ENCODE peak calls at places on chromosomes 16 and 17, in ten cellular contexts. One of them, this sample, is unnamed.

GRCh38 chr17:46144246-46144645 is 49.0 kb downstream of the KANSL1 start:
- DNase-seq in COR-L47: no peak
- DNase-seq in activated effector memory CD4-positive, alpha-beta T cell treated with anti-CD3 and anti-CD28 coated beads, Interleukin-2, amount 50 U/mL, for 16 hours: no peak
- DNase-seq in stimulated activated CD8-positive, alpha-beta memory T cell treated with anti-CD3 and anti-CD28 coated beads, Interleukin-12 subunit alpha, Interleukin-12 subunit beta, amount 100 ng/mL, for 1 hour: no peak
- DNase-seq in myocyte: no peak
- DNase-seq in NCI-H1105: no peak
- DNase-seq in iPS-NIHi11: no peak
- DNase-seq in stimulated activated naive B cell treated with anti-CD40 and anti-IgM and Interleukin-4, amounts not matched to agents 10 μg/mL and 1 μg/mL and 100 μg/mL, for 72 hours: no peak
- DNase-seq in effector memory CD4-positive, alpha-beta T cell: no peak
- DNase-seq in GF-D8: no peak
- DNase-seq in this sample: no peak

GRCh38 chr17:55577011-55577586 is 65.8 kb upstream of the SMIM36 start:
- DNase-seq in stimulated activated naive B cell treated with anti-CD40 and anti-IgM and Interleukin-4, amounts not matched to agents 10 μg/mL and 1 μg/mL and 100 μg/mL, for 72 hours: peak
- DNase-seq in GF-D8: no peak
- DNase-seq in activated effector memory CD4-positive, alpha-beta T cell treated with anti-CD3 and anti-CD28 coated beads, Interleukin-2, amount 50 U/mL, for 16 hours: peak
- DNase-seq in myocyte: peak
- DNase-seq in effector memory CD4-positive, alpha-beta T cell: no peak
- DNase-seq in iPS-NIHi11: no peak
- DNase-seq in NCI-H1105: no peak
- DNase-seq in COR-L47: no peak
- DNase-seq in stimulated activated CD8-positive, alpha-beta memory T cell treated with anti-CD3 and anti-CD28 coated beads, Interleukin-12 subunit alpha, Interleukin-12 subunit beta, amount 100 ng/mL, for 1 hour: peak
- DNase-seq in this sample: no peak

GRCh38 chr17:49494937-49495841 is at the start of gene NGFR:
- DNase-seq in effector memory CD4-positive, alpha-beta T cell: peak
- DNase-seq in myocyte: peak
- DNase-seq in stimulated activated CD8-positive, alpha-beta memory T cell treated with anti-CD3 and anti-CD28 coated beads, Interleukin-12 subunit alpha, Interleukin-12 subunit beta, amount 100 ng/mL, for 1 hour: peak
- DNase-seq in iPS-NIHi11: peak
- DNase-seq in stimulated activated naive B cell treated with anti-CD40 and anti-IgM and Interleukin-4, amounts not matched to agents 10 μg/mL and 1 μg/mL and 100 μg/mL, for 72 hours: peak
- DNase-seq in activated effector memory CD4-positive, alpha-beta T cell treated with anti-CD3 and anti-CD28 coated beads, Interleukin-2, amount 50 U/mL, for 16 hours: peak
- DNase-seq in NCI-H1105: peak
- DNase-seq in COR-L47: peak
- DNase-seq in GF-D8: no peak
- DNase-seq in this sample: no peak

GRCh38 chr16:12345349-12345748 is 368.8 kb downstream of the SNX29 start:
- DNase-seq in effector memory CD4-positive, alpha-beta T cell: no peak
- DNase-seq in GF-D8: no peak
- DNase-seq in iPS-NIHi11: no peak
- DNase-seq in stimulated activated naive B cell treated with anti-CD40 and anti-IgM and Interleukin-4, amounts not matched to agents 10 μg/mL and 1 μg/mL and 100 μg/mL, for 72 hours: no peak
- DNase-seq in stimulated activated CD8-positive, alpha-beta memory T cell treated with anti-CD3 and anti-CD28 coated beads, Interleukin-12 subunit alpha, Interleukin-12 subunit beta, amount 100 ng/mL, for 1 hour: no peak
- DNase-seq in activated effector memory CD4-positive, alpha-beta T cell treated with anti-CD3 and anti-CD28 coated beads, Interleukin-2, amount 50 U/mL, for 16 hours: no peak
- DNase-seq in COR-L47: no peak
- DNase-seq in NCI-H1105: no peak
- DNase-seq in myocyte: no peak
- DNase-seq in this sample: no peak

GRCh38 chr17:66416207-66416940 is 114.0 kb downstream of the PRKCA start:
- DNase-seq in COR-L47: peak
- DNase-seq in activated effector memory CD4-positive, alpha-beta T cell treated with anti-CD3 and anti-CD28 coated beads, Interleukin-2, amount 50 U/mL, for 16 hours: no peak
- DNase-seq in iPS-NIHi11: no peak
- DNase-seq in stimulated activated CD8-positive, alpha-beta memory T cell treated with anti-CD3 and anti-CD28 coated beads, Interleukin-12 subunit alpha, Interleukin-12 subunit beta, amount 100 ng/mL, for 1 hour: no peak
- DNase-seq in effector memory CD4-positive, alpha-beta T cell: no peak
- DNase-seq in stimulated activated naive B cell treated with anti-CD40 and anti-IgM and Interleukin-4, amounts not matched to agents 10 μg/mL and 1 μg/mL and 100 μg/mL, for 72 hours: no peak
- DNase-seq in GF-D8: no peak
- DNase-seq in NCI-H1105: no peak
- DNase-seq in myocyte: peak
- DNase-seq in this sample: no peak

GRCh38 chr17:12730931-12731521 is 58.3 kb upstream of the ARHGAP44 start:
- DNase-seq in myocyte: peak
- DNase-seq in NCI-H1105: no peak
- DNase-seq in effector memory CD4-positive, alpha-beta T cell: no peak
- DNase-seq in GF-D8: no peak
- DNase-seq in stimulated activated CD8-positive, alpha-beta memory T cell treated with anti-CD3 and anti-CD28 coated beads, Interleukin-12 subunit alpha, Interleukin-12 subunit beta, amount 100 ng/mL, for 1 hour: no peak
- DNase-seq in COR-L47: no peak
- DNase-seq in activated effector memory CD4-positive, alpha-beta T cell treated with anti-CD3 and anti-CD28 coated beads, Interleukin-2, amount 50 U/mL, for 16 hours: no peak
- DNase-seq in stimulated activated naive B cell treated with anti-CD40 and anti-IgM and Interleukin-4, amounts not matched to agents 10 μg/mL and 1 μg/mL and 100 μg/mL, for 72 hours: no peak
- DNase-seq in iPS-NIHi11: peak
- DNase-seq in this sample: peak

GRCh38 chr16:49411121-49411970 is 37.7 kb downstream of the C16orf78 start:
- DNase-seq in myocyte: no peak
- DNase-seq in COR-L47: no peak
- DNase-seq in effector memory CD4-positive, alpha-beta T cell: no peak
- DNase-seq in NCI-H1105: no peak
- DNase-seq in iPS-NIHi11: no peak
- DNase-seq in GF-D8: no peak
- DNase-seq in stimulated activated naive B cell treated with anti-CD40 and anti-IgM and Interleukin-4, amounts not matched to agents 10 μg/mL and 1 μg/mL and 100 μg/mL, for 72 hours: no peak
- DNase-seq in activated effector memory CD4-positive, alpha-beta T cell treated with anti-CD3 and anti-CD28 coated beads, Interleukin-2, amount 50 U/mL, for 16 hours: no peak
- DNase-seq in stimulated activated CD8-positive, alpha-beta memory T cell treated with anti-CD3 and anti-CD28 coated beads, Interleukin-12 subunit alpha, Interleukin-12 subunit beta, amount 100 ng/mL, for 1 hour: no peak
- DNase-seq in this sample: peak

GRCh38 chr17:66302761-66303626 is 581 bp downstream of the PRKCA start:
- DNase-seq in stimulated activated CD8-positive, alpha-beta memory T cell treated with anti-CD3 and anti-CD28 coated beads, Interleukin-12 subunit alpha, Interleukin-12 subunit beta, amount 100 ng/mL, for 1 hour: no peak
- DNase-seq in COR-L47: peak
- DNase-seq in GF-D8: no peak
- DNase-seq in iPS-NIHi11: peak
- DNase-seq in myocyte: peak
- DNase-seq in activated effector memory CD4-positive, alpha-beta T cell treated with anti-CD3 and anti-CD28 coated beads, Interleukin-2, amount 50 U/mL, for 16 hours: peak
- DNase-seq in stimulated activated naive B cell treated with anti-CD40 and anti-IgM and Interleukin-4, amounts not matched to agents 10 μg/mL and 1 μg/mL and 100 μg/mL, for 72 hours: peak
- DNase-seq in NCI-H1105: peak
- DNase-seq in effector memory CD4-positive, alpha-beta T cell: peak
- DNase-seq in this sample: peak

GRCh38 chr17:56850591-56850990 is 16.6 kb downstream of the DGKE start:
- DNase-seq in activated effector memory CD4-positive, alpha-beta T cell treated with anti-CD3 and anti-CD28 coated beads, Interleukin-2, amount 50 U/mL, for 16 hours: no peak
- DNase-seq in myocyte: no peak
- DNase-seq in effector memory CD4-positive, alpha-beta T cell: no peak
- DNase-seq in GF-D8: no peak
- DNase-seq in stimulated activated naive B cell treated with anti-CD40 and anti-IgM and Interleukin-4, amounts not matched to agents 10 μg/mL and 1 μg/mL and 100 μg/mL, for 72 hours: no peak
- DNase-seq in NCI-H1105: no peak
- DNase-seq in iPS-NIHi11: no peak
- DNase-seq in COR-L47: no peak
- DNase-seq in stimulated activated CD8-positive, alpha-beta memory T cell treated with anti-CD3 and anti-CD28 coated beads, Interleukin-12 subunit alpha, Interleukin-12 subunit beta, amount 100 ng/mL, for 1 hour: no peak
- DNase-seq in this sample: no peak